ENCODE peak calls at places on chromosome 2, in four cellular contexts. P, V, W and N are unnamed samples.

GRCh38 chr2:237150831-237151230 is 65.1 kb downstream of the COPS8 start:
- DNase-seq in P (no peak), V (no peak), W (no peak), N (no peak)

GRCh38 chr2:43399515-43400245 is 173.3 kb upstream of the ZFP36L2 start:
- DNase-seq in V (no peak), P (no peak), W (no peak), N (no peak)

GRCh38 chr2:220114443-220114842 is 487.0 kb downstream of the SLC4A3 start:
- DNase-seq in V (no peak), P (no peak), W (no peak), N (no peak)

GRCh38 chr2:85253890-85254289 is 73.9 kb downstream of the TGOLN2 start:
- DNase-seq in P (no peak), W (no peak), V (no peak), N (no peak)

GRCh38 chr2:17416891-17417391 is 101.3 kb downstream of the RAD51AP2 start:
- DNase-seq in W (no peak), P (no peak), V (no peak), N (no peak)

GRCh38 chr2:70094978-70095832 is 7.9 kb downstream of the PCBP1 start:
- DNase-seq in V (no peak), W (peak), P (no peak), N (peak)

GRCh38 chr2:150286730-150287362 is 200.6 kb downstream of the RND3 start:
- DNase-seq in V (no peak), P (no peak), W (no peak), N (no peak)

GRCh38 chr2:72745679-72746368 is 80.0 kb downstream of the EXOC6B start:
- DNase-seq in V (no peak), P (no peak), W (no peak), N (no peak)

GRCh38 chr2:206531996-206532543 is 88.7 kb downstream of the ADAM23 start:
- DNase-seq in W (no peak), P (no peak), V (no peak), N (no peak)

GRCh38 chr2:73283545-73284295 is 558 bp downstream of the FBXO41 start:
- DNase-seq in V (no peak), W (no peak), P (no peak), N (no peak)

GRCh38 chr2:54558976-54559410 is 102.9 kb downstream of the SPTBN1 start:
- DNase-seq in W (no peak), V (no peak), P (no peak), N (no peak)

GRCh38 chr2:101341421-101341820 is 32.9 kb upstream of the RNF149 start:
- DNase-seq in W (no peak), V (no peak), P (no peak), N (no peak)

GRCh38 chr2:134216152-134216829 is 37.6 kb upstream of the MGAT5 start:
- DNase-seq in P (no peak), W (no peak), V (no peak), N (no peak)

GRCh38 chr2:109350526-109350925 is 221.5 kb downstream of the SH3RF3 start:
- DNase-seq in W (no peak), V (no peak), P (no peak), N (no peak)

GRCh38 chr2:41940715-41941114 is 107.1 kb upstream of the PKDCC start:
- DNase-seq in V (no peak), P (no peak), W (no peak), N (no peak)

GRCh38 chr2:177717831-177718618 is 325.5 kb downstream of the AGPS start:
- DNase-seq in P (no peak), V (no peak), W (no peak), N (no peak)

GRCh38 chr2:11748018-11748860 is 1.8 kb downstream of the LPIN1 start:
- DNase-seq in V (no peak), P (no peak), W (no peak), N (no peak)

GRCh38 chr2:9815844-9816279 is 27.4 kb upstream of the TAF1B start:
- DNase-seq in W (no peak), P (no peak), V (no peak), N (no peak)

GRCh38 chr2:196409376-196409775 is 230.1 kb upstream of the CCDC150 start:
- DNase-seq in P (no peak), W (no peak), V (no peak), N (no peak)

GRCh38 chr2:66134113-66134730 is 300.7 kb upstream of the MEIS1 start:
- DNase-seq in V (no peak), P (no peak), W (no peak), N (no peak)

GRCh38 chr2:136319227-136319626 is 201.3 kb upstream of the CXCR4 start:
- DNase-seq in P (no peak), V (peak), W (no peak), N (no peak)

GRCh38 chr2:28413896-28414290 is 21.2 kb downstream of the FOSL2 start:
- DNase-seq in P (no peak), W (no peak), V (no peak), N (no peak)

GRCh38 chr2:65845442-65846182 is 413.2 kb upstream of the SPRED2 start:
- DNase-seq in W (no peak), P (no peak), V (no peak), N (no peak)

GRCh38 chr2:20326163-20326780 is 24.4 kb downstream of the PUM2 start:
- DNase-seq in W (no peak), P (peak), V (no peak), N (no peak)

GRCh38 chr2:195312662-195313061 is 344.4 kb upstream of the SLC39A10 start:
- DNase-seq in P (no peak), V (no peak), W (no peak), N (no peak)

GRCh38 chr2:103289101-103289725 is 527.4 kb downstream of the TMEM182 start:
- DNase-seq in V (no peak), P (no peak), W (no peak), N (no peak)

GRCh38 chr2:86048888-86049287 is 56.8 kb downstream of the POLR1A start:
- DNase-seq in W (no peak), P (no peak), V (no peak), N (no peak)

GRCh38 chr2:133765693-133766092 is 197.4 kb upstream of the NCKAP5 start:
- DNase-seq in V (no peak), W (no peak), P (no peak), N (peak)

GRCh38 chr2:30981101-30981500 is 157.1 kb downstream of the GALNT14 start:
- DNase-seq in P (no peak), W (no peak), V (no peak), N (no peak)

GRCh38 chr2:35082072-35082471 is 1273.5 kb upstream of the CRIM1 start:
- DNase-seq in W (no peak), V (no peak), P (no peak), N (no peak)

GRCh38 chr2:101190753-101191516 is 39.8 kb upstream of the TBC1D8 start:
- DNase-seq in W (no peak), P (no peak), V (no peak), N (no peak)

GRCh38 chr2:163259489-163259888 is 420.9 kb upstream of the KCNH7 start:
- DNase-seq in V (no peak), W (no peak), P (no peak), N (no peak)

GRCh38 chr2:231297108-231297908 is 98.2 kb upstream of the B3GNT7 start:
- DNase-seq in P (peak), V (peak), W (peak), N (peak)

GRCh38 chr2:48902521-48902920 is 147.0 kb upstream of the LHCGR start:
- DNase-seq in P (no peak), V (no peak), W (no peak), N (no peak)

GRCh38 chr2:126749537-126749936 is 93.6 kb downstream of the GYPC start:
- DNase-seq in P (no peak), W (no peak), V (no peak), N (no peak)